ENCODE peak calls at places on chromosomes 3 and 15, in eight cellular contexts. Q is heart left ventricle, G is colonic mucosa, F is thoracic aorta, U is upper lobe of right lung, M is GM23338, R is pancreas, N is right lobe of liver. C is an unnamed sample.

GRCh38 chr3:74309716-74310115 is 304.7 kb downstream of the CNTN3 start:
- DNase-seq in Q (no peak), G (no peak), F (no peak), U (no peak), M (no peak), R (no peak), N (no peak), C (no peak)

GRCh38 chr3:61768284-61769012 is 207.1 kb downstream of the PTPRG start:
- DNase-seq in Q (no peak), G (peak; percentile 34), F (no peak), U (no peak), M (no peak), R (no peak), N (no peak), C (no peak)

GRCh38 chr15:101451192-101451799 is 38.2 kb downstream of the PCSK6 start:
- DNase-seq in Q (peak; percentile 70), G (no peak), F (no peak), U (no peak), M (no peak), R (no peak), N (peak; percentile 92), C (no peak)

GRCh38 chr15:62799919-62800318 is 242.6 kb upstream of the TPM1 start:
- DNase-seq in Q (peak; percentile 50), G (no peak), F (no peak), U (no peak), M (no peak), R (no peak), N (peak; percentile 54), C (no peak)

GRCh38 chr15:80604583-80605506 is 90.3 kb upstream of the ABHD17C start:
- DNase-seq in Q (no peak), G (no peak), F (no peak), U (no peak), M (no peak), R (no peak), N (no peak), C (no peak)

GRCh38 chr3:43960448-43960840 is 269.7 kb downstream of the ABHD5 start:
- DNase-seq in Q (no peak), G (no peak), F (no peak), U (no peak), M (no peak), R (no peak), N (no peak), C (no peak)

GRCh38 chr15:33005582-33005981 is 188.9 kb downstream of the FMN1 start:
- DNase-seq in Q (no peak), G (no peak), F (no peak), U (no peak), M (no peak), R (no peak), N (no peak), C (no peak)

GRCh38 chr15:101464246-101464998 is 25.1 kb downstream of the PCSK6 start:
- DNase-seq in Q (no peak), G (no peak), F (no peak), U (no peak), M (no peak), R (no peak), N (no peak), C (no peak)

GRCh38 chr3:9765865-9766264 is 3.9 kb downstream of the CAMK1 start:
- DNase-seq in Q (no peak), G (no peak), F (no peak), U (no peak), M (peak; percentile 25), R (no peak), N (no peak), C (no peak)

DNA sequence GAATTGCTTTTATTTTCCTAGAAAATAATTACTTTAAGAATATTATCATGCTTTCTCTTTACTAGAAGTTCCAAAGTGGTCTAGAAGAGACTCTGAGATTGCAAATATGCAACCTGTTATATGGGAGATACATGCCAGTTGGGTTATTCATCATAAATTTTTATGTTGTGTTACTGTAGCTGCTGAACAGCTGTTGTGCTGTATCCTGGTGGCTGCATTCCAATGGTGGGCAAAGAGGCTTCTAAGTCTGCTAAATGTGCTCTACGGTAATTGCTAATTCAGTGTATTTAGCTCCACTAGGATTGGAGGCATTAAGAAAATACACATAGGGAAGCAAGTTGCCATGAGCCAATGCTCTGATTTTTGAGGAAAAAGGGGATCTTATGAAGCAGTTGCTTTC is 409.0 kb downstream of the TUSC7 start:
- DNase-seq in Q (no peak), G (no peak), F (no peak), U (no peak), M (no peak), R (no peak), N (no peak), C (no peak)
- TF ChIP-seq CTCF in Q (no peak), G (no peak), F (no peak), U (no peak), M (no peak), R (no peak), N (no peak), C (no peak)

GRCh38 chr15:40309344-40309862 is 1.7 kb upstream of the PLCB2 start:
- DNase-seq in Q (no peak), G (no peak), F (no peak), U (no peak), M (peak; percentile 31), R (no peak), N (no peak), C (no peak)

GRCh38 chr15:40306908-40307307 is 827 bp downstream of the PLCB2 start:
- DNase-seq in Q (no peak), G (no peak), F (no peak), U (peak; percentile 47), M (no peak), R (no peak), N (no peak), C (no peak)

GRCh38 chr15:40310001-40310959 is 2.5 kb upstream of the PLCB2 start:
- DNase-seq in Q (peak; percentile 65), G (peak; percentile 64), F (no peak), U (peak; percentile 80), M (peak; percentile 87), R (no peak), N (peak; percentile 69), C (no peak)

GRCh38 chr15:40307421-40308165 is at the start of gene PLCB2:
- DNase-seq in Q (peak; percentile 43), G (peak; percentile 49), F (no peak), U (peak; percentile 81), M (peak; percentile 68), R (peak; percentile 58), N (peak; percentile 62), C (peak; percentile 65)

GRCh38 chr15:40308844-40309189 is 1.1 kb upstream of the PLCB2 start:
- DNase-seq in Q (no peak), G (no peak), F (no peak), U (peak; percentile 80), M (peak; percentile 39), R (no peak), N (peak; percentile 51), C (no peak)
- H3K4me3 ChIP-seq in Q (no peak overlapping the region), G (no peak overlapping the region), F (peak overlapping the region; percentile 62), U (peak overlapping the region; percentile 51), M (no peak overlapping the region), R (no peak overlapping the region), N (no peak overlapping the region), C (peak overlapping the region; percentile 71)

DNA sequence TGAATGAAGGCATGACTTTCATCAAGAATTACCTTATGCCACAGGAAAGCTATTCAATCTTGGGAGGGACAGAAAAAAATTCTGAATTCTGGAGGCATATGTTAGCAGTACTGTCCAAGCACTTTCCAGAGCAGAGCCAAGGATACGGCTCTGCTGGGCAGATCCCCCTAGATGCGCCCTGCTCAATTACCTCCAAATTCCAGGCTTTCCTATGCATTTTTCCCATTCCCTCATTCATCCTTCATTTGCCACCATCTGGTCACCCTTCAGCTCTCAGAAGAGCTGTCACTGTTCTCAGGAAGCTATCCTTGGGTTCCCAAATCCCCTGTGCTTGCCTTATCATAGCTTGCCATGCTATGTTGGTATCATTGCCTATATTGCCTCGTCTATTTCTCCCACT is 45.2 kb downstream of the RYK start:
- DNase-seq in Q (no peak), G (no peak), F (no peak), U (no peak), M (no peak), R (no peak), N (no peak), C (no peak)
- H3K36me3 ChIP-seq in Q (peaks cover 1% of the 10 kb centered on the region), G (no peaks in the 10 kb centered on the region), F (peaks cover 7% of the 10 kb centered on the region), U (peaks cover 39% of the 10 kb centered on the region), M (peaks cover 19% of the 10 kb centered on the region), R (no peaks in the 10 kb centered on the region), N (no peaks in the 10 kb centered on the region), C (no peaks in the 10 kb centered on the region)

GRCh38 chr3:50615190-50615589 is 1.8 kb upstream of the MAPKAPK3 start:
- DNase-seq in Q (no peak), G (no peak), F (no peak), U (no peak), M (no peak), R (no peak), N (no peak), C (no peak)
- TF ChIP-seq CTCF in Q (no peak), G (no peak), F (no peak), U (no peak), M (no peak), R (no peak), N (no peak), C (no peak)

GRCh38 chr15:51350723-51351122 is 9.3 kb downstream of the GLDN start:
- DNase-seq in Q (no peak), G (no peak), F (no peak), U (no peak), M (no peak), R (no peak), N (no peak), C (no peak)

GRCh38 chr15:51349156-51349844 is 7.8 kb downstream of the GLDN start:
- DNase-seq in Q (peak; percentile 32), G (no peak), F (no peak), U (no peak), M (no peak), R (no peak), N (no peak), C (no peak)

GRCh38 chr15:51343466-51343865 is 2.0 kb downstream of the GLDN start:
- DNase-seq in Q (no peak), G (no peak), F (no peak), U (no peak), M (no peak), R (no peak), N (no peak), C (no peak)

DNA sequence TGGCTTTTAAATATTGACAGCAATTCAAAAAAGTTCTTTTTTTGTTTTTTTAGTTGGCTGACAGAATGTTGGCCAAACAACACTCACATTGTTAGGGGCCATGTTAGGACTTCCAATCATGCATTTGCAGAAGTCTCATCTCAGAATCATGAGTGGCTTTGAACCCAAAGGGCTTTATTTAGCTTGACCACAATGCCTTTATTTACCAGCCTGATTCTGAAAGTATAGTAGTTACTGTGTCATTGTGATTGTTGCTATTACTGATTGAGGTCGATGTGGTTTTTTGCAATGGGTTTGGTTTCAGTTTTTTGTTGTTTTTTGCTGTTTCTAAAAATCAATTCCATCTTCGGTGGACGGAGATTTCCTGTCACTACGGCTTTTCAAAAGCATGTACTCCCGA is 7.2 kb downstream of the GLDN start:
- DNase-seq in Q (no peak), G (no peak), F (no peak), U (no peak), M (no peak), R (no peak), N (no peak), C (peak; percentile 68)
- H3K4me3 ChIP-seq in Q (no peak overlapping the region), G (no peak overlapping the region), F (peak overlapping the region; percentile 36), U (no peak overlapping the region), M (no peak overlapping the region), R (no peak overlapping the region), N (no peak overlapping the region), C (no peak overlapping the region)

GRCh38 chr3:142354076-142354475 is 93.8 kb downstream of the XRN1 start:
- DNase-seq in Q (no peak), G (no peak), F (no peak), U (no peak), M (no peak), R (no peak), N (no peak), C (no peak)
- H3K36me3 ChIP-seq in Q (peaks cover 31% of the 10 kb centered on the region), G (peaks cover 7% of the 10 kb centered on the region), F (peaks cover 36% of the 10 kb centered on the region), U (peaks cover 93% of the 10 kb centered on the region), M (no peaks in the 10 kb centered on the region), R (no peaks in the 10 kb centered on the region), N (no peaks in the 10 kb centered on the region), C (peaks cover 7% of the 10 kb centered on the region)